ENCODE peak calls at places on chromosomes 7 and 10, in five cellular contexts. One of them, this sample, is unnamed.

GRCh38 chr10:34049887-34050286 is 715.4 kb upstream of the NRP1 start:
- DNase-seq in Caco-2: no peak
- DNase-seq in Panc1: no peak
- DNase-seq in HCEC 1CT: no peak
- DNase-seq in GM10248: no peak
- DNase-seq in this sample: peak

GRCh38 chr7:39911167-39911566 is 38.9 kb upstream of the CDK13 start:
- DNase-seq in GM10248: no peak
- DNase-seq in Caco-2: no peak
- DNase-seq in HCEC 1CT: peak
- DNase-seq in Panc1: no peak
- DNase-seq in this sample: peak

GRCh38 chr7:76383089-76383944 is 24.5 kb upstream of the YWHAG start:
- DNase-seq in GM10248: no peak
- DNase-seq in Caco-2: no peak
- DNase-seq in HCEC 1CT: no peak
- DNase-seq in Panc1: no peak
- DNase-seq in this sample: no peak

GRCh38 chr10:123427386-123427785 is 238.8 kb upstream of the GPR26 start:
- DNase-seq in GM10248: no peak
- DNase-seq in Caco-2: peak
- DNase-seq in Panc1: no peak
- DNase-seq in HCEC 1CT: no peak
- DNase-seq in this sample: no peak

GRCh38 chr7:2001601-2002442 is 230.9 kb downstream of the MAD1L1 start:
- DNase-seq in Panc1: no peak
- DNase-seq in HCEC 1CT: no peak
- DNase-seq in Caco-2: no peak
- DNase-seq in GM10248: no peak
- DNase-seq in this sample: no peak

GRCh38 chr7:114970732-114971131 is 48.8 kb downstream of the MDFIC start:
- DNase-seq in Caco-2: no peak
- DNase-seq in HCEC 1CT: no peak
- DNase-seq in GM10248: no peak
- DNase-seq in Panc1: no peak
- DNase-seq in this sample: no peak

GRCh38 chr10:103276251-103276936 is 544 bp upstream of the INA start:
- DNase-seq in Panc1: no peak
- DNase-seq in Caco-2: no peak
- DNase-seq in HCEC 1CT: no peak
- DNase-seq in GM10248: no peak
- DNase-seq in this sample: no peak

GRCh38 chr7:92461027-92462003 is 14.0 kb downstream of the GATAD1 start:
- DNase-seq in Panc1: peak
- DNase-seq in GM10248: peak
- DNase-seq in Caco-2: peak
- DNase-seq in HCEC 1CT: peak
- DNase-seq in this sample: peak

GRCh38 chr7:139745330-139746143 is 32.3 kb downstream of the HIPK2 start:
- DNase-seq in GM10248: no peak
- DNase-seq in HCEC 1CT: no peak
- DNase-seq in Caco-2: no peak
- DNase-seq in Panc1: no peak
- DNase-seq in this sample: no peak

GRCh38 chr10:61197022-61197421 is 253.0 kb upstream of the RHOBTB1 start:
- DNase-seq in GM10248: no peak
- DNase-seq in Caco-2: no peak
- DNase-seq in Panc1: no peak
- DNase-seq in HCEC 1CT: no peak
- DNase-seq in this sample: no peak

GRCh38 chr10:102394801-102395676 is 466 bp upstream of the NFKB2 start:
- DNase-seq in HCEC 1CT: peak
- DNase-seq in Caco-2: peak
- DNase-seq in GM10248: peak
- DNase-seq in Panc1: no peak
- DNase-seq in this sample: peak

GRCh38 chr10:33453081-33453850 is 118.8 kb upstream of the NRP1 start:
- DNase-seq in Panc1: no peak
- DNase-seq in Caco-2: no peak
- DNase-seq in GM10248: no peak
- DNase-seq in HCEC 1CT: peak
- DNase-seq in this sample: peak

GRCh38 chr7:152341039-152341913 is 94.5 kb downstream of the KMT2C start:
- DNase-seq in Caco-2: peak
- DNase-seq in Panc1: peak
- DNase-seq in GM10248: no peak
- DNase-seq in HCEC 1CT: peak
- DNase-seq in this sample: peak

GRCh38 chr10:78774999-78775711 is 293.6 kb upstream of the ZMIZ1 start:
- DNase-seq in Panc1: no peak
- DNase-seq in Caco-2: no peak
- DNase-seq in HCEC 1CT: no peak
- DNase-seq in GM10248: no peak
- DNase-seq in this sample: peak

GRCh38 chr7:674454-675410 is 51.8 kb upstream of the DNAAF5 start:
- DNase-seq in Panc1: no peak
- DNase-seq in GM10248: no peak
- DNase-seq in HCEC 1CT: no peak
- DNase-seq in Caco-2: no peak
- DNase-seq in this sample: no peak

GRCh38 chr10:3782456-3783312 is 2.3 kb downstream of the KLF6 start:
- DNase-seq in Panc1: peak
- DNase-seq in Caco-2: peak
- DNase-seq in HCEC 1CT: peak
- DNase-seq in GM10248: peak
- DNase-seq in this sample: peak

GRCh38 chr10:36446873-36447272 is 678.5 kb upstream of the ANKRD30A start:
- DNase-seq in GM10248: no peak
- DNase-seq in Panc1: no peak
- DNase-seq in Caco-2: no peak
- DNase-seq in HCEC 1CT: no peak
- DNase-seq in this sample: no peak

GRCh38 chr7:150449206-150449956 is 1.0 kb upstream of the GIMAP8 start:
- DNase-seq in GM10248: no peak
- DNase-seq in Caco-2: no peak
- DNase-seq in HCEC 1CT: no peak
- DNase-seq in Panc1: no peak
- DNase-seq in this sample: no peak

GRCh38 chr7:79430391-79430790 is 23.1 kb downstream of the MAGI2 start:
- DNase-seq in GM10248: no peak
- DNase-seq in Panc1: no peak
- DNase-seq in HCEC 1CT: no peak
- DNase-seq in Caco-2: no peak
- DNase-seq in this sample: no peak

GRCh38 chr10:89684604-89685003 is 16.8 kb upstream of the KIF20B start:
- DNase-seq in Panc1: no peak
- DNase-seq in Caco-2: no peak
- DNase-seq in GM10248: no peak
- DNase-seq in HCEC 1CT: peak
- DNase-seq in this sample: peak

GRCh38 chr10:96889415-96890171 is 57.5 kb downstream of the LCOR start:
- DNase-seq in Panc1: no peak
- DNase-seq in HCEC 1CT: no peak
- DNase-seq in GM10248: no peak
- DNase-seq in Caco-2: no peak
- DNase-seq in this sample: no peak

This sample was measured in IMR-90.